ENCODE peak calls at places on chromosomes 13 and 19, in nine cellular contexts. K, M, O, S, G, P, J, T and F are unnamed samples.

GRCh38 chr13:51714663-51715168 is 89.2 kb downstream of the DHRS12 start:
- DNase-seq in K (peak), M (no peak), O (no peak), S (peak), G (peak), P (no peak), J (peak), T (no peak), F (peak)

GRCh38 chr19:40445006-40445312 is 824 bp upstream of the SERTAD3 start:
- DNase-seq in K (no peak), M (no peak), O (no peak), S (no peak), G (no peak), P (no peak), J (no peak), T (no peak), F (no peak)

GRCh38 chr19:35828694-35829301 is 16.2 kb upstream of the PRODH2 start:
- DNase-seq in K (peak), M (no peak), O (no peak), S (no peak), G (peak), P (peak), J (no peak), T (peak), F (no peak)

GRCh38 chr13:62119739-62120700 is 704.4 kb upstream of the PCDH20 start:
- DNase-seq in K (no peak), M (no peak), O (no peak), S (no peak), G (peak), P (no peak), J (no peak), T (peak), F (peak)

GRCh38 chr13:99484405-99484981 is 16.8 kb upstream of the TM9SF2 start:
- DNase-seq in K (no peak), M (no peak), O (no peak), S (no peak), G (no peak), P (no peak), J (no peak), T (no peak), F (no peak)

GRCh38 chr13:65808061-65808460 is 1422.1 kb downstream of the PCDH9 start:
- DNase-seq in K (peak), M (no peak), O (no peak), S (no peak), G (peak), P (no peak), J (no peak), T (no peak), F (no peak)

GRCh38 chr19:55537741-55538111 is 793 bp upstream of the SBK2 start:
- DNase-seq in K (no peak), M (no peak), O (no peak), S (no peak), G (no peak), P (no peak), J (no peak), T (peak), F (no peak)

GRCh38 chr19:54023191-54023590 is 31.8 kb downstream of the CACNG6 start:
- DNase-seq in K (no peak), M (no peak), O (no peak), S (no peak), G (no peak), P (no peak), J (no peak), T (no peak), F (no peak)

GRCh38 chr13:113307491-113307890 is 10.5 kb downstream of the LAMP1 start:
- DNase-seq in K (peak), M (no peak), O (no peak), S (no peak), G (no peak), P (no peak), J (no peak), T (no peak), F (no peak)

GRCh38 chr19:55319786-55320185 is 5.4 kb downstream of the TMEM150B start:
- DNase-seq in K (no peak), M (peak), O (peak), S (no peak), G (peak), P (no peak), J (no peak), T (peak), F (no peak)

GRCh38 chr19:50514346-50515167 is 844 bp upstream of the ASPDH start:
- DNase-seq in K (no peak), M (no peak), O (no peak), S (no peak), G (no peak), P (no peak), J (no peak), T (peak), F (no peak)

GRCh38 chr19:11214387-11214786 is 17.0 kb upstream of the KANK2 start:
- DNase-seq in K (no peak), M (no peak), O (no peak), S (no peak), G (no peak), P (no peak), J (no peak), T (no peak), F (no peak)

GRCh38 chr13:67267136-67267535 is 37.0 kb upstream of the PCDH9 start:
- DNase-seq in K (no peak), M (no peak), O (no peak), S (no peak), G (no peak), P (no peak), J (no peak), T (no peak), F (no peak)

GRCh38 chr13:89076622-89077021 is 1405.5 kb downstream of the SLITRK5 start:
- DNase-seq in K (no peak), M (no peak), O (no peak), S (no peak), G (no peak), P (no peak), J (no peak), T (no peak), F (no peak)

GRCh38 chr19:11390359-11390758 is 6.2 kb upstream of the EPOR start:
- DNase-seq in K (no peak), M (no peak), O (no peak), S (no peak), G (no peak), P (no peak), J (no peak), T (no peak), F (no peak)

GRCh38 chr13:21987793-21988192 is 316.9 kb downstream of the FGF9 start:
- DNase-seq in K (no peak), M (no peak), O (no peak), S (no peak), G (no peak), P (no peak), J (peak), T (no peak), F (no peak)

GRCh38 chr19:41851456-41851855 is 6.6 kb downstream of the DMRTC2 start:
- DNase-seq in K (no peak), M (no peak), O (no peak), S (no peak), G (no peak), P (no peak), J (no peak), T (peak), F (no peak)

GRCh38 chr19:47381653-47382279 is 32.7 kb downstream of the DHX34 start:
- DNase-seq in K (no peak), M (no peak), O (no peak), S (no peak), G (no peak), P (no peak), J (peak), T (no peak), F (no peak)

GRCh38 chr19:48192750-48193149 is 22.3 kb downstream of the ZSWIM9 start:
- DNase-seq in K (no peak), M (no peak), O (no peak), S (no peak), G (no peak), P (no peak), J (no peak), T (no peak), F (no peak)

GRCh38 chr13:99124695-99125334 is 75.8 kb upstream of the UBAC2 start:
- DNase-seq in K (peak), M (no peak), O (no peak), S (no peak), G (peak), P (peak), J (peak), T (no peak), F (peak)

GRCh38 chr13:51844862-51845573 is at the start of gene TMEM272:
- DNase-seq in K (no peak), M (no peak), O (peak), S (no peak), G (peak), P (peak), J (peak), T (peak), F (peak)